ENCODE peak calls at places on chromosomes 5 and 9, in six cellular contexts. One of them, this sample, is unnamed.

GRCh38 chr9:14271078-14271673 is 42.8 kb downstream of the NFIB start:
- DNase-seq in T-helper 2 cell: no peak
- DNase-seq in CD8-positive, alpha-beta T cell: no peak
- DNase-seq in germinal center: no peak
- DNase-seq in stimulated activated CD8-positive, alpha-beta memory T cell treated with anti-CD3 and anti-CD28 coated beads, Interleukin-2, amount 100 ng/mL, for 48 hours: no peak
- DNase-seq in NCI-H1092: peak
- DNase-seq in this sample: no peak

GRCh38 chr9:83706703-83707517 is 848 bp downstream of the UBQLN1 start:
- DNase-seq in T-helper 2 cell: peak
- DNase-seq in CD8-positive, alpha-beta T cell: peak
- DNase-seq in germinal center: peak
- DNase-seq in stimulated activated CD8-positive, alpha-beta memory T cell treated with anti-CD3 and anti-CD28 coated beads, Interleukin-2, amount 100 ng/mL, for 48 hours: peak
- DNase-seq in NCI-H1092: peak
- DNase-seq in this sample: no peak

GRCh38 chr5:99019254-99019653 is 90.4 kb upstream of the CHD1 start:
- DNase-seq in T-helper 2 cell: no peak
- DNase-seq in CD8-positive, alpha-beta T cell: no peak
- DNase-seq in germinal center: no peak
- DNase-seq in stimulated activated CD8-positive, alpha-beta memory T cell treated with anti-CD3 and anti-CD28 coated beads, Interleukin-2, amount 100 ng/mL, for 48 hours: no peak
- DNase-seq in NCI-H1092: no peak
- DNase-seq in this sample: no peak

GRCh38 chr9:114287001-114287762 is 35.7 kb upstream of the ORM1 start:
- DNase-seq in T-helper 2 cell: no peak
- DNase-seq in CD8-positive, alpha-beta T cell: no peak
- DNase-seq in germinal center: no peak
- DNase-seq in stimulated activated CD8-positive, alpha-beta memory T cell treated with anti-CD3 and anti-CD28 coated beads, Interleukin-2, amount 100 ng/mL, for 48 hours: no peak
- DNase-seq in NCI-H1092: peak
- DNase-seq in this sample: no peak

GRCh38 chr9:27181381-27181780 is 72.4 kb downstream of the TEK start:
- DNase-seq in T-helper 2 cell: no peak
- DNase-seq in CD8-positive, alpha-beta T cell: no peak
- DNase-seq in germinal center: no peak
- DNase-seq in stimulated activated CD8-positive, alpha-beta memory T cell treated with anti-CD3 and anti-CD28 coated beads, Interleukin-2, amount 100 ng/mL, for 48 hours: no peak
- DNase-seq in NCI-H1092: no peak
- DNase-seq in this sample: peak

GRCh38 chr9:130865921-130866320 is 30.7 kb downstream of the QRFP start:
- DNase-seq in T-helper 2 cell: no peak
- DNase-seq in CD8-positive, alpha-beta T cell: no peak
- DNase-seq in germinal center: no peak
- DNase-seq in stimulated activated CD8-positive, alpha-beta memory T cell treated with anti-CD3 and anti-CD28 coated beads, Interleukin-2, amount 100 ng/mL, for 48 hours: no peak
- DNase-seq in NCI-H1092: no peak
- DNase-seq in this sample: no peak

GRCh38 chr9:89137548-89138462 is 40.8 kb downstream of the SHC3 start:
- DNase-seq in T-helper 2 cell: no peak
- DNase-seq in CD8-positive, alpha-beta T cell: no peak
- DNase-seq in germinal center: no peak
- DNase-seq in stimulated activated CD8-positive, alpha-beta memory T cell treated with anti-CD3 and anti-CD28 coated beads, Interleukin-2, amount 100 ng/mL, for 48 hours: no peak
- DNase-seq in NCI-H1092: no peak
- DNase-seq in this sample: peak

GRCh38 chr9:95366731-95367325 is 49.3 kb upstream of the FANCC start:
- DNase-seq in T-helper 2 cell: no peak
- DNase-seq in CD8-positive, alpha-beta T cell: no peak
- DNase-seq in germinal center: no peak
- DNase-seq in stimulated activated CD8-positive, alpha-beta memory T cell treated with anti-CD3 and anti-CD28 coated beads, Interleukin-2, amount 100 ng/mL, for 48 hours: no peak
- DNase-seq in NCI-H1092: no peak
- DNase-seq in this sample: no peak

GRCh38 chr9:16864741-16865434 is 5.6 kb downstream of the BNC2 start:
- DNase-seq in T-helper 2 cell: no peak
- DNase-seq in CD8-positive, alpha-beta T cell: no peak
- DNase-seq in germinal center: no peak
- DNase-seq in stimulated activated CD8-positive, alpha-beta memory T cell treated with anti-CD3 and anti-CD28 coated beads, Interleukin-2, amount 100 ng/mL, for 48 hours: no peak
- DNase-seq in NCI-H1092: no peak
- DNase-seq in this sample: peak

GRCh38 chr5:59301727-59302126 is 591.8 kb downstream of the PDE4D start:
- DNase-seq in T-helper 2 cell: no peak
- DNase-seq in CD8-positive, alpha-beta T cell: no peak
- DNase-seq in germinal center: no peak
- DNase-seq in stimulated activated CD8-positive, alpha-beta memory T cell treated with anti-CD3 and anti-CD28 coated beads, Interleukin-2, amount 100 ng/mL, for 48 hours: no peak
- DNase-seq in NCI-H1092: no peak
- DNase-seq in this sample: no peak

GRCh38 chr5:1543398-1544293 is 19.9 kb upstream of the LPCAT1 start:
- DNase-seq in T-helper 2 cell: no peak
- DNase-seq in CD8-positive, alpha-beta T cell: no peak
- DNase-seq in germinal center: no peak
- DNase-seq in stimulated activated CD8-positive, alpha-beta memory T cell treated with anti-CD3 and anti-CD28 coated beads, Interleukin-2, amount 100 ng/mL, for 48 hours: no peak
- DNase-seq in NCI-H1092: no peak
- DNase-seq in this sample: no peak

GRCh38 chr9:124098141-124098905 is 86.8 kb downstream of the LHX2 start:
- DNase-seq in T-helper 2 cell: no peak
- DNase-seq in CD8-positive, alpha-beta T cell: no peak
- DNase-seq in germinal center: no peak
- DNase-seq in stimulated activated CD8-positive, alpha-beta memory T cell treated with anti-CD3 and anti-CD28 coated beads, Interleukin-2, amount 100 ng/mL, for 48 hours: no peak
- DNase-seq in NCI-H1092: no peak
- DNase-seq in this sample: no peak

GRCh38 chr9:126428524-126429175 is 102.0 kb downstream of the MVB12B start:
- DNase-seq in T-helper 2 cell: no peak
- DNase-seq in CD8-positive, alpha-beta T cell: no peak
- DNase-seq in germinal center: no peak
- DNase-seq in stimulated activated CD8-positive, alpha-beta memory T cell treated with anti-CD3 and anti-CD28 coated beads, Interleukin-2, amount 100 ng/mL, for 48 hours: no peak
- DNase-seq in NCI-H1092: no peak
- DNase-seq in this sample: no peak

GRCh38 chr5:119323630-119324000 is 32.2 kb upstream of the TNFAIP8 start:
- DNase-seq in T-helper 2 cell: no peak
- DNase-seq in CD8-positive, alpha-beta T cell: no peak
- DNase-seq in germinal center: no peak
- DNase-seq in stimulated activated CD8-positive, alpha-beta memory T cell treated with anti-CD3 and anti-CD28 coated beads, Interleukin-2, amount 100 ng/mL, for 48 hours: no peak
- DNase-seq in NCI-H1092: no peak
- DNase-seq in this sample: no peak

GRCh38 chr5:176481659-176482213 is 33.6 kb downstream of the FAF2 start:
- DNase-seq in T-helper 2 cell: no peak
- DNase-seq in CD8-positive, alpha-beta T cell: no peak
- DNase-seq in germinal center: no peak
- DNase-seq in stimulated activated CD8-positive, alpha-beta memory T cell treated with anti-CD3 and anti-CD28 coated beads, Interleukin-2, amount 100 ng/mL, for 48 hours: no peak
- DNase-seq in NCI-H1092: no peak
- DNase-seq in this sample: no peak

GRCh38 chr5:158422653-158423505 is 563.9 kb upstream of the CLINT1 start:
- DNase-seq in T-helper 2 cell: no peak
- DNase-seq in CD8-positive, alpha-beta T cell: no peak
- DNase-seq in germinal center: no peak
- DNase-seq in stimulated activated CD8-positive, alpha-beta memory T cell treated with anti-CD3 and anti-CD28 coated beads, Interleukin-2, amount 100 ng/mL, for 48 hours: no peak
- DNase-seq in NCI-H1092: no peak
- DNase-seq in this sample: no peak

GRCh38 chr5:59124983-59125960 is 542.4 kb downstream of the RAB3C start:
- DNase-seq in T-helper 2 cell: no peak
- DNase-seq in CD8-positive, alpha-beta T cell: no peak
- DNase-seq in germinal center: no peak
- DNase-seq in stimulated activated CD8-positive, alpha-beta memory T cell treated with anti-CD3 and anti-CD28 coated beads, Interleukin-2, amount 100 ng/mL, for 48 hours: no peak
- DNase-seq in NCI-H1092: peak
- DNase-seq in this sample: no peak

GRCh38 chr9:20981486-20981885 is 50.0 kb downstream of the HACD4 start:
- DNase-seq in T-helper 2 cell: no peak
- DNase-seq in CD8-positive, alpha-beta T cell: no peak
- DNase-seq in germinal center: no peak
- DNase-seq in stimulated activated CD8-positive, alpha-beta memory T cell treated with anti-CD3 and anti-CD28 coated beads, Interleukin-2, amount 100 ng/mL, for 48 hours: no peak
- DNase-seq in NCI-H1092: no peak
- DNase-seq in this sample: peak

GRCh38 chr5:149811453-149811852 is 81.3 kb downstream of the PPARGC1B start:
- DNase-seq in T-helper 2 cell: no peak
- DNase-seq in CD8-positive, alpha-beta T cell: no peak
- DNase-seq in germinal center: no peak
- DNase-seq in stimulated activated CD8-positive, alpha-beta memory T cell treated with anti-CD3 and anti-CD28 coated beads, Interleukin-2, amount 100 ng/mL, for 48 hours: no peak
- DNase-seq in NCI-H1092: no peak
- DNase-seq in this sample: no peak

GRCh38 chr9:71985070-71985956 is 73.9 kb downstream of the C9orf85 start:
- DNase-seq in T-helper 2 cell: no peak
- DNase-seq in CD8-positive, alpha-beta T cell: no peak
- DNase-seq in germinal center: no peak
- DNase-seq in stimulated activated CD8-positive, alpha-beta memory T cell treated with anti-CD3 and anti-CD28 coated beads, Interleukin-2, amount 100 ng/mL, for 48 hours: no peak
- DNase-seq in NCI-H1092: no peak
- DNase-seq in this sample: no peak

GRCh38 chr5:82306151-82306550 is 28.0 kb upstream of the RPS23 start:
- DNase-seq in T-helper 2 cell: no peak
- DNase-seq in CD8-positive, alpha-beta T cell: no peak
- DNase-seq in germinal center: no peak
- DNase-seq in stimulated activated CD8-positive, alpha-beta memory T cell treated with anti-CD3 and anti-CD28 coated beads, Interleukin-2, amount 100 ng/mL, for 48 hours: no peak
- DNase-seq in NCI-H1092: no peak
- DNase-seq in this sample: no peak

GRCh38 chr9:71628247-71628646 is 140.1 kb downstream of the CEMIP2 start:
- DNase-seq in T-helper 2 cell: no peak
- DNase-seq in CD8-positive, alpha-beta T cell: no peak
- DNase-seq in germinal center: no peak
- DNase-seq in stimulated activated CD8-positive, alpha-beta memory T cell treated with anti-CD3 and anti-CD28 coated beads, Interleukin-2, amount 100 ng/mL, for 48 hours: no peak
- DNase-seq in NCI-H1092: no peak
- DNase-seq in this sample: no peak

GRCh38 chr5:64229163-64229774 is 63.6 kb downstream of the RNF180 start:
- DNase-seq in T-helper 2 cell: no peak
- DNase-seq in CD8-positive, alpha-beta T cell: no peak
- DNase-seq in germinal center: peak
- DNase-seq in stimulated activated CD8-positive, alpha-beta memory T cell treated with anti-CD3 and anti-CD28 coated beads, Interleukin-2, amount 100 ng/mL, for 48 hours: no peak
- DNase-seq in NCI-H1092: no peak
- DNase-seq in this sample: peak

GRCh38 chr5:2886531-2886930 is 135.1 kb upstream of the IRX2 start:
- DNase-seq in T-helper 2 cell: no peak
- DNase-seq in CD8-positive, alpha-beta T cell: no peak
- DNase-seq in germinal center: no peak
- DNase-seq in stimulated activated CD8-positive, alpha-beta memory T cell treated with anti-CD3 and anti-CD28 coated beads, Interleukin-2, amount 100 ng/mL, for 48 hours: no peak
- DNase-seq in NCI-H1092: no peak
- DNase-seq in this sample: no peak

GRCh38 chr9:98108540-98109031 is 10.4 kb downstream of the TRIM14 start:
- DNase-seq in T-helper 2 cell: no peak
- DNase-seq in CD8-positive, alpha-beta T cell: no peak
- DNase-seq in germinal center: peak
- DNase-seq in stimulated activated CD8-positive, alpha-beta memory T cell treated with anti-CD3 and anti-CD28 coated beads, Interleukin-2, amount 100 ng/mL, for 48 hours: no peak
- DNase-seq in NCI-H1092: no peak
- DNase-seq in this sample: no peak

GRCh38 chr5:161263186-161263585 is 283.3 kb downstream of the GABRB2 start:
- DNase-seq in T-helper 2 cell: no peak
- DNase-seq in CD8-positive, alpha-beta T cell: no peak
- DNase-seq in germinal center: no peak
- DNase-seq in stimulated activated CD8-positive, alpha-beta memory T cell treated with anti-CD3 and anti-CD28 coated beads, Interleukin-2, amount 100 ng/mL, for 48 hours: no peak
- DNase-seq in NCI-H1092: no peak
- DNase-seq in this sample: no peak

GRCh38 chr9:137160716-137161557 is 8.9 kb downstream of the LRRC26 start:
- DNase-seq in T-helper 2 cell: no peak
- DNase-seq in CD8-positive, alpha-beta T cell: no peak
- DNase-seq in germinal center: no peak
- DNase-seq in stimulated activated CD8-positive, alpha-beta memory T cell treated with anti-CD3 and anti-CD28 coated beads, Interleukin-2, amount 100 ng/mL, for 48 hours: no peak
- DNase-seq in NCI-H1092: no peak
- DNase-seq in this sample: no peak

GRCh38 chr9:128087262-128087661 is 19.2 kb downstream of the SLC25A25 start:
- DNase-seq in T-helper 2 cell: no peak
- DNase-seq in CD8-positive, alpha-beta T cell: no peak
- DNase-seq in germinal center: no peak
- DNase-seq in stimulated activated CD8-positive, alpha-beta memory T cell treated with anti-CD3 and anti-CD28 coated beads, Interleukin-2, amount 100 ng/mL, for 48 hours: no peak
- DNase-seq in NCI-H1092: no peak
- DNase-seq in this sample: no peak

GRCh38 chr5:141371572-141372475 is 1.8 kb downstream of the PCDHGB3 start:
- DNase-seq in T-helper 2 cell: no peak
- DNase-seq in CD8-positive, alpha-beta T cell: no peak
- DNase-seq in germinal center: no peak
- DNase-seq in stimulated activated CD8-positive, alpha-beta memory T cell treated with anti-CD3 and anti-CD28 coated beads, Interleukin-2, amount 100 ng/mL, for 48 hours: no peak
- DNase-seq in NCI-H1092: no peak
- DNase-seq in this sample: no peak

GRCh38 chr9:893843-894420 is 52.4 kb downstream of the DMRT1 start:
- DNase-seq in T-helper 2 cell: no peak
- DNase-seq in CD8-positive, alpha-beta T cell: no peak
- DNase-seq in germinal center: peak
- DNase-seq in stimulated activated CD8-positive, alpha-beta memory T cell treated with anti-CD3 and anti-CD28 coated beads, Interleukin-2, amount 100 ng/mL, for 48 hours: peak
- DNase-seq in NCI-H1092: peak
- DNase-seq in this sample: peak

GRCh38 chr5:35159370-35159742 is 70.9 kb downstream of the PRLR start:
- DNase-seq in T-helper 2 cell: no peak
- DNase-seq in CD8-positive, alpha-beta T cell: no peak
- DNase-seq in germinal center: no peak
- DNase-seq in stimulated activated CD8-positive, alpha-beta memory T cell treated with anti-CD3 and anti-CD28 coated beads, Interleukin-2, amount 100 ng/mL, for 48 hours: no peak
- DNase-seq in NCI-H1092: no peak
- DNase-seq in this sample: no peak

GRCh38 chr5:93874080-93874479 is 132.7 kb upstream of the POU5F2 start:
- DNase-seq in T-helper 2 cell: no peak
- DNase-seq in CD8-positive, alpha-beta T cell: no peak
- DNase-seq in germinal center: no peak
- DNase-seq in stimulated activated CD8-positive, alpha-beta memory T cell treated with anti-CD3 and anti-CD28 coated beads, Interleukin-2, amount 100 ng/mL, for 48 hours: no peak
- DNase-seq in NCI-H1092: no peak
- DNase-seq in this sample: peak

GRCh38 chr5:177429248-177430045 is 3.0 kb downstream of the GRK6 start:
- DNase-seq in T-helper 2 cell: peak
- DNase-seq in CD8-positive, alpha-beta T cell: peak
- DNase-seq in germinal center: peak
- DNase-seq in stimulated activated CD8-positive, alpha-beta memory T cell treated with anti-CD3 and anti-CD28 coated beads, Interleukin-2, amount 100 ng/mL, for 48 hours: peak
- DNase-seq in NCI-H1092: no peak
- DNase-seq in this sample: no peak

GRCh38 chr9:137879566-137880150 is 2.1 kb downstream of the CACNA1B start:
- DNase-seq in T-helper 2 cell: no peak
- DNase-seq in CD8-positive, alpha-beta T cell: no peak
- DNase-seq in germinal center: no peak
- DNase-seq in stimulated activated CD8-positive, alpha-beta memory T cell treated with anti-CD3 and anti-CD28 coated beads, Interleukin-2, amount 100 ng/mL, for 48 hours: no peak
- DNase-seq in NCI-H1092: no peak
- DNase-seq in this sample: no peak